ENCODE peak calls at places on chromosome 15, in five cellular contexts. B, S, Q, W and O are unnamed samples.

GRCh38 chr15:59492389-59493377 is 54.7 kb downstream of the FAM81A start:
- DNase-seq in S (peak), Q (peak), B (peak), W (no peak), O (peak)

GRCh38 chr15:68808091-68808490 is 12.6 kb downstream of the ANP32A start:
- DNase-seq in W (no peak), B (no peak), S (no peak), Q (no peak), O (no peak)

GRCh38 chr15:92811514-92811913 is 88.6 kb upstream of the CHD2 start:
- DNase-seq in W (no peak), Q (no peak), B (no peak), S (peak), O (no peak)

GRCh38 chr15:96629501-96629900 is 299.0 kb downstream of the NR2F2 start:
- DNase-seq in S (no peak), W (no peak), B (peak), Q (no peak), O (no peak)

GRCh38 chr15:29842290-29842689 is 20.0 kb upstream of the TJP1 start:
- DNase-seq in B (no peak), Q (no peak), S (no peak), W (no peak), O (no peak)

GRCh38 chr15:66927326-66928077 is 137.9 kb upstream of the SMAD3 start:
- DNase-seq in Q (no peak), S (no peak), B (no peak), W (no peak), O (no peak)

GRCh38 chr15:88385078-88385700 is 82.0 kb downstream of the MRPL46 start:
- DNase-seq in B (no peak), S (peak), Q (no peak), W (no peak), O (peak)

GRCh38 chr15:47339800-47340575 is 377.3 kb upstream of the SEMA6D start:
- DNase-seq in S (peak), W (no peak), Q (no peak), B (no peak), O (no peak)

GRCh38 chr15:60899322-60899966 is 329.7 kb downstream of the RORA start:
- DNase-seq in Q (no peak), B (no peak), S (no peak), W (no peak), O (no peak)

GRCh38 chr15:57890351-57890750 is 175.2 kb downstream of the ALDH1A2 start:
- DNase-seq in Q (no peak), B (peak), S (peak), W (peak), O (no peak)

GRCh38 chr15:72306211-72306785 is 13.7 kb downstream of the CELF6 start:
- DNase-seq in B (no peak), S (peak), W (no peak), Q (peak), O (peak)